ENCODE peak calls at places on chromosomes 4 and X, in nine cellular contexts. One of them, this sample, is unnamed.

GRCh38 chr4:182808673-182809416 is 108.3 kb downstream of the DCTD start:
- DNase-seq in T-helper 2 cell: peak; percentile 71
- DNase-seq in A673: no peak
- DNase-seq in neural progenitor cell: no peak
- DNase-seq in iPS-NIHi11: no peak
- DNase-seq in naive thymus-derived CD8-positive, alpha-beta T cell: peak; percentile 28
- DNase-seq in activated naive CD4-positive, alpha-beta T cell: peak; percentile 4
- DNase-seq in GM04504: no peak
- DNase-seq in ELF-1: no peak
- DNase-seq in this sample: no peak

GRCh38 chr4:187184513-187184912 is 460.9 kb upstream of the FAT1 start:
- DNase-seq in T-helper 2 cell: no peak
- DNase-seq in A673: no peak
- DNase-seq in neural progenitor cell: peak; percentile 32
- DNase-seq in iPS-NIHi11: no peak
- DNase-seq in naive thymus-derived CD8-positive, alpha-beta T cell: no peak
- DNase-seq in activated naive CD4-positive, alpha-beta T cell: no peak
- DNase-seq in GM04504: no peak
- DNase-seq in ELF-1: no peak
- DNase-seq in this sample: no peak

GRCh38 chrX:41737065-41737464 is 13.1 kb downstream of the GPR82 start:
- DNase-seq in T-helper 2 cell: peak; percentile 5
- DNase-seq in A673: no peak
- DNase-seq in neural progenitor cell: no peak
- DNase-seq in iPS-NIHi11: no peak
- DNase-seq in naive thymus-derived CD8-positive, alpha-beta T cell: no peak
- DNase-seq in activated naive CD4-positive, alpha-beta T cell: no peak
- DNase-seq in GM04504: no peak
- DNase-seq in ELF-1: no peak
- DNase-seq in this sample: no peak

GRCh38 chrX:139869796-139870195 is 63.1 kb downstream of the ATP11C start:
- DNase-seq in T-helper 2 cell: no peak
- DNase-seq in A673: no peak
- DNase-seq in neural progenitor cell: no peak
- DNase-seq in iPS-NIHi11: no peak
- DNase-seq in naive thymus-derived CD8-positive, alpha-beta T cell: no peak
- DNase-seq in activated naive CD4-positive, alpha-beta T cell: no peak
- DNase-seq in GM04504: no peak
- DNase-seq in ELF-1: no peak
- DNase-seq in this sample: no peak

GRCh38 chr4:139735381-139736256 is 70.0 kb downstream of the MGST2 start:
- DNase-seq in T-helper 2 cell: no peak
- DNase-seq in A673: peak; percentile 7
- DNase-seq in neural progenitor cell: peak; percentile 78
- DNase-seq in iPS-NIHi11: peak; percentile 72
- DNase-seq in naive thymus-derived CD8-positive, alpha-beta T cell: peak; percentile 9
- DNase-seq in activated naive CD4-positive, alpha-beta T cell: no peak
- DNase-seq in GM04504: no peak
- DNase-seq in ELF-1: peak; percentile 64
- DNase-seq in this sample: peak; percentile 81

GRCh38 chr4:178138491-178138890 is 696.3 kb upstream of the AGA start:
- DNase-seq in T-helper 2 cell: no peak
- DNase-seq in A673: no peak
- DNase-seq in neural progenitor cell: no peak
- DNase-seq in iPS-NIHi11: no peak
- DNase-seq in naive thymus-derived CD8-positive, alpha-beta T cell: no peak
- DNase-seq in activated naive CD4-positive, alpha-beta T cell: no peak
- DNase-seq in GM04504: no peak
- DNase-seq in ELF-1: no peak
- DNase-seq in this sample: no peak

GRCh38 chr4:15938182-15938581 is 358 bp downstream of the FGFBP1 start:
- DNase-seq in T-helper 2 cell: no peak
- DNase-seq in A673: no peak
- DNase-seq in neural progenitor cell: peak; percentile 21
- DNase-seq in iPS-NIHi11: peak; percentile 62
- DNase-seq in naive thymus-derived CD8-positive, alpha-beta T cell: no peak
- DNase-seq in activated naive CD4-positive, alpha-beta T cell: no peak
- DNase-seq in GM04504: no peak
- DNase-seq in ELF-1: peak; percentile 76
- DNase-seq in this sample: peak; percentile 84

GRCh38 chrX:135389717-135390116 is 32.0 kb upstream of the SMIM10L2A start:
- DNase-seq in T-helper 2 cell: no peak
- DNase-seq in A673: no peak
- DNase-seq in neural progenitor cell: no peak
- DNase-seq in iPS-NIHi11: no peak
- DNase-seq in naive thymus-derived CD8-positive, alpha-beta T cell: no peak
- DNase-seq in activated naive CD4-positive, alpha-beta T cell: no peak
- DNase-seq in GM04504: no peak
- DNase-seq in ELF-1: peak; percentile 40
- DNase-seq in this sample: no peak

GRCh38 chr4:20266215-20267082 is 14.7 kb downstream of the SLIT2 start:
- DNase-seq in T-helper 2 cell: no peak
- DNase-seq in A673: no peak
- DNase-seq in neural progenitor cell: no peak
- DNase-seq in iPS-NIHi11: no peak
- DNase-seq in naive thymus-derived CD8-positive, alpha-beta T cell: no peak
- DNase-seq in activated naive CD4-positive, alpha-beta T cell: no peak
- DNase-seq in GM04504: no peak
- DNase-seq in ELF-1: no peak
- DNase-seq in this sample: no peak

GRCh38 chr4:106255195-106255594 is 60.8 kb downstream of the TBCK start:
- DNase-seq in T-helper 2 cell: no peak
- DNase-seq in A673: no peak
- DNase-seq in neural progenitor cell: no peak
- DNase-seq in iPS-NIHi11: no peak
- DNase-seq in naive thymus-derived CD8-positive, alpha-beta T cell: no peak
- DNase-seq in activated naive CD4-positive, alpha-beta T cell: no peak
- DNase-seq in GM04504: no peak
- DNase-seq in ELF-1: no peak
- DNase-seq in this sample: no peak

GRCh38 chrX:150446995-150447394 is 83.9 kb downstream of the MAMLD1 start:
- DNase-seq in T-helper 2 cell: no peak
- DNase-seq in A673: peak; percentile 23
- DNase-seq in neural progenitor cell: no peak
- DNase-seq in iPS-NIHi11: no peak
- DNase-seq in naive thymus-derived CD8-positive, alpha-beta T cell: no peak
- DNase-seq in activated naive CD4-positive, alpha-beta T cell: no peak
- DNase-seq in GM04504: no peak
- DNase-seq in ELF-1: no peak
- DNase-seq in this sample: no peak

GRCh38 chr4:84879651-84880200 is 86.8 kb downstream of the WDFY3 start:
- DNase-seq in T-helper 2 cell: no peak
- DNase-seq in A673: no peak
- DNase-seq in neural progenitor cell: no peak
- DNase-seq in iPS-NIHi11: no peak
- DNase-seq in naive thymus-derived CD8-positive, alpha-beta T cell: no peak
- DNase-seq in activated naive CD4-positive, alpha-beta T cell: no peak
- DNase-seq in GM04504: no peak
- DNase-seq in ELF-1: no peak
- DNase-seq in this sample: no peak

GRCh38 chrX:78769356-78769755 is 21.8 kb downstream of the LPAR4 start:
- DNase-seq in T-helper 2 cell: no peak
- DNase-seq in A673: no peak
- DNase-seq in neural progenitor cell: no peak
- DNase-seq in iPS-NIHi11: no peak
- DNase-seq in naive thymus-derived CD8-positive, alpha-beta T cell: no peak
- DNase-seq in activated naive CD4-positive, alpha-beta T cell: no peak
- DNase-seq in GM04504: no peak
- DNase-seq in ELF-1: no peak
- DNase-seq in this sample: no peak

GRCh38 chr4:99324361-99324760 is 3.2 kb upstream of the ADH1B start:
- DNase-seq in T-helper 2 cell: no peak
- DNase-seq in A673: no peak
- DNase-seq in neural progenitor cell: no peak
- DNase-seq in iPS-NIHi11: no peak
- DNase-seq in naive thymus-derived CD8-positive, alpha-beta T cell: no peak
- DNase-seq in activated naive CD4-positive, alpha-beta T cell: no peak
- DNase-seq in GM04504: no peak
- DNase-seq in ELF-1: no peak
- DNase-seq in this sample: no peak

GRCh38 chrX:118493653-118494297 is 1.8 kb upstream of the DOCK11 start:
- DNase-seq in T-helper 2 cell: no peak
- DNase-seq in A673: no peak
- DNase-seq in neural progenitor cell: no peak
- DNase-seq in iPS-NIHi11: no peak
- DNase-seq in naive thymus-derived CD8-positive, alpha-beta T cell: no peak
- DNase-seq in activated naive CD4-positive, alpha-beta T cell: no peak
- DNase-seq in GM04504: no peak
- DNase-seq in ELF-1: no peak
- DNase-seq in this sample: no peak

GRCh38 chr4:55745014-55745413 is 74.6 kb upstream of the EXOC1L start:
- DNase-seq in T-helper 2 cell: no peak
- DNase-seq in A673: no peak
- DNase-seq in neural progenitor cell: no peak
- DNase-seq in iPS-NIHi11: no peak
- DNase-seq in naive thymus-derived CD8-positive, alpha-beta T cell: no peak
- DNase-seq in activated naive CD4-positive, alpha-beta T cell: no peak
- DNase-seq in GM04504: no peak
- DNase-seq in ELF-1: no peak
- DNase-seq in this sample: no peak

GRCh38 chrX:9396930-9397329 is 67.9 kb upstream of the TBL1X start:
- DNase-seq in T-helper 2 cell: no peak
- DNase-seq in A673: no peak
- DNase-seq in neural progenitor cell: no peak
- DNase-seq in iPS-NIHi11: no peak
- DNase-seq in naive thymus-derived CD8-positive, alpha-beta T cell: no peak
- DNase-seq in activated naive CD4-positive, alpha-beta T cell: no peak
- DNase-seq in GM04504: no peak
- DNase-seq in ELF-1: peak; percentile 8
- DNase-seq in this sample: no peak

GRCh38 chr4:38565271-38566199 is 98.5 kb upstream of the KLF3 start:
- DNase-seq in T-helper 2 cell: no peak
- DNase-seq in A673: no peak
- DNase-seq in neural progenitor cell: no peak
- DNase-seq in iPS-NIHi11: no peak
- DNase-seq in naive thymus-derived CD8-positive, alpha-beta T cell: no peak
- DNase-seq in activated naive CD4-positive, alpha-beta T cell: no peak
- DNase-seq in GM04504: no peak
- DNase-seq in ELF-1: no peak
- DNase-seq in this sample: no peak

GRCh38 chrX:125681507-125681906 is 361.8 kb downstream of the TEX13C start:
- DNase-seq in T-helper 2 cell: no peak
- DNase-seq in A673: no peak
- DNase-seq in neural progenitor cell: no peak
- DNase-seq in iPS-NIHi11: no peak
- DNase-seq in naive thymus-derived CD8-positive, alpha-beta T cell: no peak
- DNase-seq in activated naive CD4-positive, alpha-beta T cell: no peak
- DNase-seq in GM04504: no peak
- DNase-seq in ELF-1: no peak
- DNase-seq in this sample: no peak

GRCh38 chr4:98891533-98892337 is 37.2 kb downstream of the EIF4E start:
- DNase-seq in T-helper 2 cell: no peak
- DNase-seq in A673: no peak
- DNase-seq in neural progenitor cell: no peak
- DNase-seq in iPS-NIHi11: no peak
- DNase-seq in naive thymus-derived CD8-positive, alpha-beta T cell: no peak
- DNase-seq in activated naive CD4-positive, alpha-beta T cell: no peak
- DNase-seq in GM04504: no peak
- DNase-seq in ELF-1: no peak
- DNase-seq in this sample: no peak

GRCh38 chr4:142777045-142777743 is 68.9 kb downstream of the INPP4B start:
- DNase-seq in T-helper 2 cell: no peak
- DNase-seq in A673: no peak
- DNase-seq in neural progenitor cell: peak; percentile 27
- DNase-seq in iPS-NIHi11: no peak
- DNase-seq in naive thymus-derived CD8-positive, alpha-beta T cell: no peak
- DNase-seq in activated naive CD4-positive, alpha-beta T cell: no peak
- DNase-seq in GM04504: no peak
- DNase-seq in ELF-1: no peak
- DNase-seq in this sample: peak; percentile 52

GRCh38 chrX:19272452-19272851 is 71.3 kb upstream of the PDHA1 start:
- DNase-seq in T-helper 2 cell: no peak
- DNase-seq in A673: no peak
- DNase-seq in neural progenitor cell: no peak
- DNase-seq in iPS-NIHi11: no peak
- DNase-seq in naive thymus-derived CD8-positive, alpha-beta T cell: no peak
- DNase-seq in activated naive CD4-positive, alpha-beta T cell: no peak
- DNase-seq in GM04504: no peak
- DNase-seq in ELF-1: no peak
- DNase-seq in this sample: no peak

GRCh38 chr4:89162486-89162885 is 51.2 kb downstream of the TIGD2 start:
- DNase-seq in T-helper 2 cell: no peak
- DNase-seq in A673: no peak
- DNase-seq in neural progenitor cell: no peak
- DNase-seq in iPS-NIHi11: no peak
- DNase-seq in naive thymus-derived CD8-positive, alpha-beta T cell: no peak
- DNase-seq in activated naive CD4-positive, alpha-beta T cell: no peak
- DNase-seq in GM04504: no peak
- DNase-seq in ELF-1: no peak
- DNase-seq in this sample: no peak

GRCh38 chr4:118883861-118884260 is 4.8 kb upstream of the SYNPO2 start:
- DNase-seq in T-helper 2 cell: no peak
- DNase-seq in A673: no peak
- DNase-seq in neural progenitor cell: no peak
- DNase-seq in iPS-NIHi11: no peak
- DNase-seq in naive thymus-derived CD8-positive, alpha-beta T cell: no peak
- DNase-seq in activated naive CD4-positive, alpha-beta T cell: no peak
- DNase-seq in GM04504: no peak
- DNase-seq in ELF-1: no peak
- DNase-seq in this sample: no peak

GRCh38 chrX:149570668-149571067 is 16.6 kb downstream of the MAGEA9B start:
- DNase-seq in T-helper 2 cell: no peak
- DNase-seq in A673: no peak
- DNase-seq in neural progenitor cell: no peak
- DNase-seq in iPS-NIHi11: no peak
- DNase-seq in naive thymus-derived CD8-positive, alpha-beta T cell: no peak
- DNase-seq in activated naive CD4-positive, alpha-beta T cell: no peak
- DNase-seq in GM04504: peak; percentile 42
- DNase-seq in ELF-1: peak; percentile 66
- DNase-seq in this sample: peak; percentile 30

GRCh38 chrX:2336181-2336580 is 164.6 kb downstream of the DHRSX start:
- DNase-seq in T-helper 2 cell: no peak
- DNase-seq in A673: no peak
- DNase-seq in neural progenitor cell: no peak
- DNase-seq in iPS-NIHi11: no peak
- DNase-seq in naive thymus-derived CD8-positive, alpha-beta T cell: no peak
- DNase-seq in activated naive CD4-positive, alpha-beta T cell: no peak
- DNase-seq in GM04504: no peak
- DNase-seq in ELF-1: no peak
- DNase-seq in this sample: no peak

GRCh38 chr4:95549246-95550138 is 719 bp upstream of the UNC5C start:
- DNase-seq in T-helper 2 cell: no peak
- DNase-seq in A673: no peak
- DNase-seq in neural progenitor cell: peak; percentile 70
- DNase-seq in iPS-NIHi11: peak; percentile 55
- DNase-seq in naive thymus-derived CD8-positive, alpha-beta T cell: no peak
- DNase-seq in activated naive CD4-positive, alpha-beta T cell: no peak
- DNase-seq in GM04504: no peak
- DNase-seq in ELF-1: peak; percentile 70
- DNase-seq in this sample: peak; percentile 86

GRCh38 chr4:3192827-3193226 is 56.1 kb upstream of the MSANTD1 start:
- DNase-seq in T-helper 2 cell: no peak
- DNase-seq in A673: no peak
- DNase-seq in neural progenitor cell: no peak
- DNase-seq in iPS-NIHi11: no peak
- DNase-seq in naive thymus-derived CD8-positive, alpha-beta T cell: no peak
- DNase-seq in activated naive CD4-positive, alpha-beta T cell: no peak
- DNase-seq in GM04504: no peak
- DNase-seq in ELF-1: no peak
- DNase-seq in this sample: peak; percentile 18

GRCh38 chrX:107672955-107673378 is 44.7 kb downstream of the PRPS1 start:
- DNase-seq in T-helper 2 cell: peak; percentile 91
- DNase-seq in A673: peak; percentile 63
- DNase-seq in neural progenitor cell: peak; percentile 81
- DNase-seq in iPS-NIHi11: peak; percentile 33
- DNase-seq in naive thymus-derived CD8-positive, alpha-beta T cell: peak; percentile 52
- DNase-seq in activated naive CD4-positive, alpha-beta T cell: peak; percentile 12
- DNase-seq in GM04504: peak; percentile 35
- DNase-seq in ELF-1: peak; percentile 86
- DNase-seq in this sample: peak; percentile 87

GRCh38 chr4:184911310-184911709 is 85.5 kb upstream of the ACSL1 start:
- DNase-seq in T-helper 2 cell: no peak
- DNase-seq in A673: peak; percentile 26
- DNase-seq in neural progenitor cell: no peak
- DNase-seq in iPS-NIHi11: no peak
- DNase-seq in naive thymus-derived CD8-positive, alpha-beta T cell: no peak
- DNase-seq in activated naive CD4-positive, alpha-beta T cell: no peak
- DNase-seq in GM04504: peak; percentile 7
- DNase-seq in ELF-1: no peak
- DNase-seq in this sample: no peak

GRCh38 chr4:17469931-17470674 is 41.8 kb downstream of the QDPR start:
- DNase-seq in T-helper 2 cell: no peak
- DNase-seq in A673: no peak
- DNase-seq in neural progenitor cell: no peak
- DNase-seq in iPS-NIHi11: no peak
- DNase-seq in naive thymus-derived CD8-positive, alpha-beta T cell: no peak
- DNase-seq in activated naive CD4-positive, alpha-beta T cell: no peak
- DNase-seq in GM04504: no peak
- DNase-seq in ELF-1: no peak
- DNase-seq in this sample: no peak